ENCODE peak calls at places on chromosomes 2 and 18, in nine cellular contexts. N, D, I, A, V, E, U, X and W are unnamed samples.

GRCh38 chr2:36473230-36473629 is 117.7 kb downstream of the CRIM1 start:
- DNase-seq in E (no peak), X (no peak), U (no peak), D (no peak), N (no peak), A (no peak), V (no peak), I (no peak), W (no peak)

GRCh38 chr2:233209117-233209977 is 42.1 kb upstream of the ATG16L1 start:
- DNase-seq in E (no peak), A (no peak), X (no peak), V (no peak), I (no peak), U (no peak), D (no peak), N (no peak), W (no peak)

GRCh38 chr2:102451968-102452367 is 21.1 kb upstream of the SLC9A4 start:
- DNase-seq in X (no peak), N (no peak), U (no peak), A (no peak), E (no peak), D (no peak), V (no peak), I (no peak), W (no peak)

GRCh38 chr18:34322365-34323289 is 97.9 kb upstream of the NOL4 start:
- DNase-seq in X (peak; percentile 21), I (peak; percentile 57), D (no peak), V (peak; percentile 11), U (peak; percentile 70), N (peak; percentile 53), A (no peak), E (peak; percentile 52), W (peak; percentile 56)

GRCh38 chr2:86466306-86466705 is 25.1 kb downstream of the KDM3A start:
- DNase-seq in A (no peak), X (no peak), N (no peak), U (no peak), E (no peak), I (no peak), D (no peak), V (no peak), W (no peak)

GRCh38 chr2:111909079-111909478 is 10.7 kb downstream of the MERTK start:
- DNase-seq in E (no peak), I (no peak), X (no peak), N (no peak), D (no peak), V (no peak), U (no peak), A (no peak), W (no peak)

GRCh38 chr2:99404039-99404799 is 67.0 kb downstream of the EIF5B start:
- DNase-seq in X (no peak), U (no peak), A (no peak), D (no peak), I (no peak), N (no peak), E (no peak), V (no peak), W (no peak)

GRCh38 chr2:105580870-105581567 is 163.7 kb upstream of the NCK2 start:
- DNase-seq in D (no peak), I (no peak), U (no peak), X (no peak), A (no peak), V (no peak), N (peak; percentile 58), E (no peak), W (no peak)

GRCh38 chr2:238591732-238592131 is 165.0 kb downstream of the ASB1 start:
- DNase-seq in N (no peak), E (no peak), X (no peak), A (no peak), D (no peak), I (no peak), V (no peak), U (no peak), W (no peak)

GRCh38 chr2:217729426-217730058 is 273.3 kb downstream of the TNS1 start:
- DNase-seq in E (no peak), A (no peak), I (no peak), N (no peak), X (no peak), D (no peak), V (no peak), U (no peak), W (no peak)

GRCh38 chr2:188765522-188765921 is 208.7 kb upstream of the COL3A1 start:
- DNase-seq in V (no peak), I (no peak), D (no peak), A (no peak), N (no peak), U (no peak), E (no peak), X (no peak), W (peak; percentile 8)

GRCh38 chr2:95041060-95041823 is 15.7 kb downstream of the MAL start:
- DNase-seq in X (no peak), U (no peak), N (no peak), E (no peak), D (no peak), V (no peak), A (no peak), I (peak; percentile 7), W (peak; percentile 50)

GRCh38 chr2:151302879-151303278 is 13.4 kb upstream of the NMI start:
- DNase-seq in I (no peak), X (no peak), V (peak; percentile 50), E (no peak), A (peak; percentile 68), D (no peak), N (no peak), U (no peak), W (no peak)

GRCh38 chr2:27264253-27264752 is 1.5 kb upstream of the SLC30A3 start:
- DNase-seq in V (no peak), A (no peak), N (peak; percentile 12), I (no peak), D (no peak), U (no peak), E (no peak), X (no peak), W (peak; percentile 28)

GRCh38 chr2:12684471-12684936 is 32.2 kb upstream of the TRIB2 start:
- DNase-seq in E (no peak), N (no peak), X (no peak), I (no peak), U (no peak), D (no peak), A (no peak), V (peak; percentile 25), W (no peak)

GRCh38 chr2:61288070-61288841 is 126.3 kb downstream of the C2orf74 start:
- DNase-seq in A (no peak), E (no peak), I (no peak), V (no peak), D (no peak), X (no peak), N (no peak), U (no peak), W (no peak)

GRCh38 chr2:61287254-61287653 is 125.3 kb downstream of the C2orf74 start:
- DNase-seq in I (no peak), X (no peak), V (no peak), N (no peak), E (no peak), U (no peak), A (no peak), D (no peak), W (no peak)

DNA sequence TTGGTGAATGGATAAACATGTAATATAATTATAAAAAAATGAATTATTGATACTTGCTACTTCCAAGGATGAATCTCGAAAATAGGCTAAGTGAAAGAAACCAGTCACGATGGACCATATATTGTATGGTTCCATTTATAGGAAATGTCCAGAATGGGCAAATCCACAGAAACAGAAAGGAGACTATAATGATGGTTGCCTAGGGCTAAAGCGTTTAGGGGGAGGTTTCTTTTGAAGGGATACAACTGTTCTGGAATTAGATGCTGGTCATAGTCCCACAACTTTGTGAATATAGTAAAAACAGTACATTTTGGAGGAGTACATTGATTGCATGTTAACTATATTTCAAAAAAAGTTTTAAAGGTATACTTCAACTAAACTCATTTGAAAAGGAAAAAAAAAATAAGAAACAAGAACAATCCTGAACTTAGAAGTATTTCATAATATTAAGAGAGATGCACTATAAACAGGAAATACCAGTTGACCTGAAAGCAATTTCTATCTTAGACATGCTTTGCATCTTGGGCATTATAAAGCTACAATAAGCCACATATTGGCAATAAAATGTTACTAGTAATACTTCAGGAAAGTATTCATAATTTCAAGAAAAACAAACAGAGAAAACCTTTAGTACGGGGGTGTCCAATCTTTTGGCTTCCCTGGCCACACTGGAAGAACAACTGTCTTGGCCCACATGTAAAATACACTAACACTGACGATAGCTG is 130.0 kb downstream of the C2orf74 start:
- DNase-seq in U (no peak), E (no peak), D (no peak), N (no peak), I (no peak), V (no peak), X (no peak), A (no peak), W (no peak)
- TF ChIP-seq CTCF in U (no peak), E (no peak), D (no peak), N (no peak), I (no peak), V (no peak), X (no peak), A (no peak), W (no peak)

GRCh38 chr2:216635171-216635570 is 2.0 kb downstream of the IGFBP2 start:
- DNase-seq in D (no peak), X (peak; percentile 59), I (no peak), E (no peak), U (no peak), V (no peak), N (no peak), A (no peak), W (peak; percentile 43)
- TF ChIP-seq CTCF in D (no peak), X (no peak), I (no peak), E (no peak), U (no peak), V (no peak), N (no peak), A (no peak), W (no peak)

DNA sequence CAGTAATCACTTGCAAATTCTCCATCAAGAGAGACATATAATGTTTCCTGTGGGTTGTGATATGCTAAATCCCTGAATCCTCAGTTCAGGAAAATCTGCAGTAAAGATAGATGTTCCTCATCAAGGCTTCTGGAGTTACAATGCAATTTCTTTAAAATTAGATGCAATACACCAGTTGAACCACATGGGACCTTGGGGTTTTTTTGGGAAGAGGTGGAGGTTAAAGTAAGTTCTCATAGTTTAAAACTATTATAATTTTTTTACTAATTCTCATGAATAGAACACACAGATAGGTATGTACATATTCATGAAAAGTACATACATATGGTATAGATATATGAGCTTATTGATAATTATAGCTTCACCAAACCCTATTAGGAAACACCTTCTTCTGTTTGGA is 496.2 kb downstream of the SATB2 start:
- DNase-seq in V (no peak), E (no peak), N (no peak), X (no peak), D (no peak), I (no peak), A (no peak), U (no peak), W (no peak)
- TF ChIP-seq CTCF in V (no peak), E (no peak), N (no peak), X (no peak), D (no peak), I (no peak), A (no peak), U (no peak), W (no peak)

DNA sequence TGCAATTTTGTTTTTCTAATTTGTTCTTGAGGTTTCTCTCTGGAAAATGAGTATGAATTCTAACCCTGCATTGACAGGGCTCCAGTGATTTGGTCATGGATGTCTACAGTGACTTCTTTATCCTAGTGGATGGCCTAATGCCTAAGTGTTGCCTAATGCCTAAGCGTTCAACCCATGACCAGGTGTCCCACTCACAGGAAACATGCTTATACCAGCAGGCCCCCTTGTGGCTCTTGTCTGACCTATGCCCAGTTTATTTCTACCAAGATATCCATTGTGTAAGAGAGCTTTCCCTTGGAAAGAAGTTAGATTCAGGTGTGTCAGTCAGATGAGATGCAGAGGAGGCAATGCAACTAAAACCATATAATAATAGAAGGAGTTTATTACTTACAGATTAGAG is 77.8 kb upstream of the HNMT start:
- DNase-seq in X (no peak), A (no peak), U (no peak), N (no peak), E (no peak), I (no peak), V (no peak), D (no peak), W (no peak)
- TF ChIP-seq CTCF in X (no peak), A (no peak), U (no peak), N (no peak), E (no peak), I (no peak), V (no peak), D (no peak), W (no peak)